ENCODE peak calls at places on chromosomes 11 and 22, in ten cellular contexts. P is fibroblast of lung; B is NCI-H774; M is T-helper 9 cell; A is tibial artery; Q is GM03348; F is nephron progenitor cell; S is anterior cingulate cortex; V is colonic mucosa; X is activated CD4-positive, alpha-beta T cell treated with anti-CD3 and anti-CD28 coated beads, Interleukin-2, amount 50 U/mL, for 4 hours. U is an unnamed sample.
A peak's percentile ranks its signal among the peaks of the same experiment; 100 is the strongest.

GRCh38 chr11:58275002-58275401 is 6.9 kb upstream of the OR10W1 start:
- DNase-seq in P (no peak), B (no peak), M (no peak), A (no peak), Q (no peak), F (no peak), S (no peak), V (no peak), X (no peak), U (no peak)

GRCh38 chr22:48579035-48579914 is 1248.4 kb downstream of the BRD1 start:
- DNase-seq in P (peak; percentile 74), B (no peak), M (no peak), A (no peak), Q (no peak), F (no peak), S (no peak), V (no peak), X (no peak), U (no peak)

GRCh38 chr22:46139895-46140350 is 10.4 kb upstream of the PPARA start:
- DNase-seq in P (no peak), B (no peak), M (no peak), A (no peak), Q (no peak), F (no peak), S (no peak), V (no peak), X (no peak), U (no peak)

GRCh38 chr11:36818410-36818809 is 220.4 kb upstream of the RAG2 start:
- DNase-seq in P (no peak), B (no peak), M (no peak), A (no peak), Q (peak; percentile 17), F (peak; percentile 14), S (no peak), V (no peak), X (no peak), U (peak; percentile 18)

GRCh38 chr11:101030015-101030414 is 99.6 kb downstream of the PGR start:
- DNase-seq in P (peak; percentile 20), B (no peak), M (no peak), A (no peak), Q (no peak), F (no peak), S (no peak), V (no peak), X (no peak), U (no peak)

GRCh38 chr11:127074151-127074761 is 73.7 kb upstream of the KIRREL3 start:
- DNase-seq in P (peak; percentile 75), B (peak; percentile 25), M (no peak), A (no peak), Q (peak; percentile 76), F (peak; percentile 18), S (no peak), V (peak; percentile 37), X (no peak), U (peak; percentile 66)

GRCh38 chr11:120173771-120174170 is 35.9 kb upstream of the TRIM29 start:
- DNase-seq in P (peak; percentile 21), B (no peak), M (no peak), A (no peak), Q (peak; percentile 3), F (no peak), S (no peak), V (no peak), X (no peak), U (no peak)

GRCh38 chr11:78821371-78822306 is 247.0 kb upstream of the NARS2 start:
- DNase-seq in P (peak; percentile 51), B (no peak), M (no peak), A (no peak), Q (peak; percentile 54), F (no peak), S (no peak), V (no peak), X (no peak), U (no peak)

GRCh38 chr11:1744137-1744878 is 6.1 kb downstream of the IFITM10 start:
- DNase-seq in P (no peak), B (no peak), M (no peak), A (no peak), Q (no peak), F (no peak), S (peak; percentile 63), V (no peak), X (no peak), U (no peak)

GRCh38 chr11:75031771-75032549 is 43.2 kb downstream of the NEU3 start:
- DNase-seq in P (peak; percentile 54), B (peak; percentile 7), M (peak; percentile 48), A (peak; percentile 57), Q (peak; percentile 84), F (peak; percentile 90), S (peak; percentile 24), V (peak; percentile 77), X (peak; percentile 54), U (peak; percentile 74)

GRCh38 chr22:46537946-46538815 is 761 bp upstream of the CELSR1 start:
- DNase-seq in P (peak; percentile 65), B (no peak), M (no peak), A (no peak), Q (peak; percentile 62), F (peak; percentile 62), S (no peak), V (no peak), X (no peak), U (no peak)

GRCh38 chr11:40387240-40387980 is 1072.0 kb downstream of the LRRC4C start:
- DNase-seq in P (no peak), B (no peak), M (no peak), A (no peak), Q (no peak), F (no peak), S (no peak), V (no peak), X (no peak), U (no peak)

GRCh38 chr11:101362643-101363042 is 221.2 kb downstream of the TRPC6 start:
- DNase-seq in P (no peak), B (no peak), M (no peak), A (no peak), Q (no peak), F (no peak), S (no peak), V (no peak), X (no peak), U (no peak)

GRCh38 chr11:32358729-32359128 is 76.6 kb downstream of the WT1 start:
- DNase-seq in P (no peak), B (no peak), M (no peak), A (no peak), Q (no peak), F (peak; percentile 79), S (no peak), V (no peak), X (no peak), U (no peak)

GRCh38 chr11:74171630-74172465 is 759 bp downstream of the PPME1 start:
- DNase-seq in P (no peak), B (no peak), M (no peak), A (no peak), Q (peak; percentile 19), F (no peak), S (no peak), V (peak; percentile 24), X (no peak), U (no peak)

GRCh38 chr11:117220999-117221774 is 10.7 kb downstream of the PCSK7 start:
- DNase-seq in P (no peak), B (no peak), M (no peak), A (peak; percentile 58), Q (peak; percentile 34), F (no peak), S (no peak), V (no peak), X (no peak), U (no peak)

GRCh38 chr22:31846161-31847115 is 92.6 kb downstream of the DEPDC5 start:
- DNase-seq in P (peak; percentile 90), B (no peak), M (no peak), A (no peak), Q (no peak), F (no peak), S (no peak), V (no peak), X (no peak), U (peak; percentile 51)

GRCh38 chr11:112113539-112114457 is 27.1 kb downstream of the SDHD start:
- DNase-seq in P (peak; percentile 66), B (peak; percentile 59), M (no peak), A (no peak), Q (peak; percentile 80), F (peak; percentile 14), S (no peak), V (no peak), X (no peak), U (peak; percentile 61)

GRCh38 chr22:34122064-34122463 is 201.8 kb upstream of the LARGE1 start:
- DNase-seq in P (no peak), B (no peak), M (no peak), A (no peak), Q (no peak), F (no peak), S (no peak), V (no peak), X (no peak), U (no peak)

GRCh38 chr22:42814616-42815015 is 42.5 kb downstream of the ARFGAP3 start:
- DNase-seq in P (no peak), B (no peak), M (no peak), A (no peak), Q (no peak), F (no peak), S (no peak), V (no peak), X (no peak), U (no peak)

GRCh38 chr11:2432171-2432621 is 12.1 kb downstream of the TRPM5 start:
- DNase-seq in P (no peak), B (no peak), M (no peak), A (no peak), Q (no peak), F (peak; percentile 6), S (no peak), V (no peak), X (no peak), U (no peak)

GRCh38 chr22:23138584-23139469 is 3.0 kb downstream of the RSPH14 start:
- DNase-seq in P (no peak), B (no peak), M (no peak), A (no peak), Q (no peak), F (no peak), S (no peak), V (no peak), X (no peak), U (no peak)

GRCh38 chr11:78651923-78652602 is 77.4 kb upstream of the NARS2 start:
- DNase-seq in P (no peak), B (no peak), M (no peak), A (no peak), Q (no peak), F (no peak), S (no peak), V (no peak), X (no peak), U (no peak)

GRCh38 chr22:31192513-31192912 is 19.6 kb upstream of the LIMK2 start:
- DNase-seq in P (no peak), B (no peak), M (no peak), A (no peak), Q (peak; percentile 36), F (no peak), S (no peak), V (no peak), X (no peak), U (no peak)

GRCh38 chr11:35553831-35554230 is 28.4 kb upstream of the PAMR1 start:
- DNase-seq in P (peak; percentile 96), B (no peak), M (no peak), A (no peak), Q (peak; percentile 77), F (no peak), S (no peak), V (no peak), X (no peak), U (no peak)

GRCh38 chr11:72292106-72292790 is 48.3 kb upstream of the PHOX2A start:
- DNase-seq in P (no peak), B (no peak), M (no peak), A (no peak), Q (no peak), F (no peak), S (no peak), V (no peak), X (no peak), U (no peak)

GRCh38 chr11:6475936-6476335 is 2.2 kb upstream of the TRIM3 start:
- DNase-seq in P (no peak), B (peak; percentile 71), M (no peak), A (no peak), Q (no peak), F (no peak), S (no peak), V (no peak), X (no peak), U (no peak)

GRCh38 chr11:64504999-64505398 is 86.0 kb upstream of the SLC22A12 start:
- DNase-seq in P (no peak), B (no peak), M (no peak), A (no peak), Q (no peak), F (no peak), S (no peak), V (no peak), X (no peak), U (no peak)

U was measured in GM10248.